ENCODE peak calls at places on chromosomes 6 and 20, in four cellular contexts. O is osteocyte, U is GM12878, L is GM12865. M is an unnamed sample.
A peak's percentile ranks its signal among the peaks of the same experiment; 100 is the strongest.

GRCh38 chr20:36061754-36062153 is 92.8 kb upstream of the EPB41L1 start:
- DNase-seq in U (no peak), O (no peak), L (no peak), M (no peak)

GRCh38 chr6:100175814-100176275 is 181.8 kb upstream of the MCHR2 start:
- DNase-seq in L (no peak), O (no peak), U (no peak), M (no peak)

GRCh38 chr6:1143655-1144054 is 168.2 kb upstream of the FOXQ1 start:
- DNase-seq in O (peak; percentile 34), U (no peak), L (no peak), M (no peak)

GRCh38 chr20:17835240-17835940 is 133.2 kb downstream of the SNX5 start:
- DNase-seq in U (no peak), L (no peak), O (no peak), M (no peak)

GRCh38 chr20:59680148-59680650 is 75.9 kb downstream of the PHACTR3 start:
- DNase-seq in U (no peak), O (peak; percentile 56), L (no peak), M (no peak)

GRCh38 chr6:136792945-136793289 is 640 bp upstream of the MAP3K5 start:
- DNase-seq in L (peak; percentile 95), O (peak; percentile 95), U (no peak), M (peak; percentile 91)

GRCh38 chr6:143325379-143326140 is 124.9 kb downstream of the ADAT2 start:
- DNase-seq in L (no peak), U (no peak), O (no peak), M (no peak)

GRCh38 chr20:19257865-19258264 is 45.4 kb downstream of the SLC24A3 start:
- DNase-seq in L (no peak), O (no peak), U (no peak), M (no peak)

GRCh38 chr20:49245921-49246740 is 26.9 kb downstream of the DDX27 start:
- DNase-seq in O (no peak), U (no peak), L (peak; percentile 61), M (no peak)

GRCh38 chr6:122734529-122735203 is 44.9 kb upstream of the FABP7 start:
- DNase-seq in L (no peak), O (no peak), U (no peak), M (no peak)

GRCh38 chr6:49606696-49607390 is 29.8 kb downstream of the RHAG start:
- DNase-seq in L (peak; percentile 75), U (peak; percentile 11), O (no peak), M (no peak)

GRCh38 chr6:2765896-2766766 is 938 bp downstream of the WRNIP1 start:
- DNase-seq in O (no peak), L (peak; percentile 64), U (no peak), M (no peak)

GRCh38 chr6:134550604-134551003 is 232.7 kb upstream of the SGK1 start:
- DNase-seq in U (no peak), L (no peak), O (no peak), M (no peak)

GRCh38 chr6:131014080-131014776 is 48.8 kb downstream of the EPB41L2 start:
- DNase-seq in U (no peak), L (no peak), O (no peak), M (no peak)

DNA sequence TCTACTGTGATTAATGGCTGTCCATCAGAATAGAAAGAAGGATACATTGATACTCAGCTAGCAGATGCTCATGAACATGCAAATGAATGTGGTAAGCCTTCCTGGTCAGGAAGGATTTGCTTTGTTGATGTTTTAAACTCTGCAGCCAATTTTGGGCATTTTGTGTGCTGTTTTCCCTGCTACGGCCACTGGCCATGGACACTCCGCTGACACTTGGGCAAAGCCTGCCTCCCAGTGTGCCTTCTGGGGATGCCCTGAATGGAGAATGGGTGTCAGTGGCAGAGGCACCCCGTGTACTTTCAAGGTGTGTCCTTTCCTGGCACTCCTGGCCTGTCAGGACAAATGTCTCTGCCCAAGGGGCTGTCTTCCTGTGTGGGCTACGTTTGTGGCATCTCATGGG is 113.1 kb downstream of the SOBP start:
- DNase-seq in L (no peak), O (no peak), U (no peak), M (no peak)
- TF ChIP-seq CTCF in L (no peak), O (no peak), U (no peak), M (no peak)

GRCh38 chr20:10316582-10316981 is 98.0 kb downstream of the SNAP25 start:
- DNase-seq in L (peak; percentile 40), O (no peak), U (peak; percentile 9), M (no peak)
- TF ChIP-seq CTCF in L (peak; percentile 27), O (no peak), U (peak; percentile 40), M (no peak)

GRCh38 chr20:33666293-33667244 is at the start of gene ACTL10:
- DNase-seq in U (peak; percentile 91), L (peak; percentile 98), O (peak; percentile 93), M (peak; percentile 83)
- TF ChIP-seq CTCF in U (peak; percentile 28), L (no peak), O (peak; percentile 30), M (no peak)

GRCh38 chr20:47963022-47963421 is 177.7 kb upstream of the SULF2 start:
- DNase-seq in L (no peak), O (no peak), U (no peak), M (no peak)
- TF ChIP-seq CTCF in L (no peak), O (no peak), U (no peak), M (no peak)

M was measured in activated B cell treated with CpG ODN at 0.5 μM for 24 hours.